ENCODE peak calls at places on chromosomes 5 and 9, in nine cellular contexts. U is GM23338, V is neural progenitor cell, A is GM23248, Z is neuronal stem cell, J is IMR-90, H is PC-3, L is fibroblast of lung, W is HCT116. X is an unnamed sample.

GRCh38 chr5:159224471-159224870 is 15.1 kb upstream of the RNF145 start:
- DNase-seq in U (no peak), V (no peak), J (no peak), W (no peak), L (no peak), A (no peak), Z (no peak), H (no peak), X (no peak)

GRCh38 chr5:143741418-143741817 is 70.5 kb upstream of the HMHB1 start:
- DNase-seq in V (no peak), Z (no peak), U (no peak), H (no peak), W (no peak), J (no peak), L (no peak), A (no peak), X (no peak)

GRCh38 chr9:80699551-80699998 is 989.8 kb downstream of the TLE1 start:
- DNase-seq in H (peak; percentile 84), Z (no peak), A (no peak), L (peak; percentile 98), U (peak; percentile 6), J (peak; percentile 81), W (no peak), V (peak; percentile 1), X (peak; percentile 98)

GRCh38 chr5:61332369-61332745 is 299 bp downstream of the ZSWIM6 start:
- DNase-seq in A (peak; percentile 72), J (no peak), W (no peak), V (peak; percentile 79), Z (peak; percentile 40), H (no peak), U (peak; percentile 53), L (no peak), X (no peak)

GRCh38 chr5:93224624-93225023 is 356.4 kb downstream of the NR2F1-AS1 start:
- DNase-seq in V (no peak), A (no peak), U (no peak), W (no peak), Z (no peak), H (no peak), L (no peak), J (no peak), X (no peak)

GRCh38 chr5:132364319-132364718 is 5.2 kb upstream of the SLC22A5 start:
- DNase-seq in H (peak; percentile 80), J (peak; percentile 72), W (no peak), A (peak; percentile 94), U (no peak), Z (no peak), V (no peak), L (peak; percentile 79), X (peak; percentile 76)

GRCh38 chr9:69173891-69174644 is at the start of gene TJP2:
- DNase-seq in J (peak; percentile 75), A (peak; percentile 83), U (peak; percentile 74), L (peak; percentile 80), W (no peak), H (no peak), V (peak; percentile 85), Z (peak; percentile 54), X (peak; percentile 66)

GRCh38 chr5:165559645-165560044 is 2054.2 kb downstream of the MAT2B start:
- DNase-seq in H (no peak), A (no peak), L (no peak), Z (no peak), V (no peak), U (no peak), W (no peak), J (no peak), X (no peak)

GRCh38 chr5:151015974-151016587 is 4.3 kb upstream of the GPX3 start:
- DNase-seq in V (no peak), A (no peak), U (no peak), W (no peak), H (no peak), L (no peak), J (no peak), Z (no peak), X (no peak)

GRCh38 chr9:36221667-36222066 is 30.9 kb downstream of the CLTA start:
- DNase-seq in Z (no peak), W (no peak), A (no peak), U (no peak), J (no peak), V (no peak), H (no peak), L (no peak), X (no peak)

GRCh38 chr5:160432815-160433214 is 11.2 kb downstream of the PTTG1 start:
- DNase-seq in Z (no peak), V (no peak), H (no peak), U (no peak), L (no peak), A (no peak), J (no peak), W (no peak), X (no peak)

GRCh38 chr5:143933434-143933833 is 121.5 kb downstream of the HMHB1 start:
- DNase-seq in A (peak; percentile 39), V (no peak), Z (no peak), H (peak; percentile 63), W (no peak), L (peak; percentile 18), J (no peak), U (no peak), X (no peak)

GRCh38 chr5:72410896-72411295 is 90.7 kb downstream of the PTCD2 start:
- DNase-seq in U (no peak), Z (no peak), H (no peak), L (peak; percentile 42), A (peak; percentile 74), V (no peak), W (no peak), J (peak; percentile 70), X (no peak)

DNA sequence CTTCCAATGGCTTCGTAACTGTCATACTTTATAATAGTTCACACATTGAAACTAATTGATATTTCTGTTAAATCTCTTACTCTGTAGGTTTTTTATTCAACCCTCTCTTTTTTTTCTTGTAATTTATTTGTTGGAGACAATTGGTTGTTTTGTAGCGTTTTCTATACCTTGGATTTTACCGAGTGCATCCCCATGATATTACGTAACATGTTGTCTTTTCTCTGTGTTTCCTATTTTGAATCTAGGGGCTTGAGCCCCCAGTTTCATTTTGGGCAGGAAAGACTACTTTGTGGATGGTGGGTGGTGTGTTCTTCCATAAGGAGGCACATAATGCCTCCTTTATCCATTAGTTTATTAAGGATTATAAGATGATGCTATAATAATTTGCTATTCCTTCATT is 7.4 kb downstream of the MRPL22 start:
- DNase-seq in W (no peak), V (no peak), J (no peak), Z (no peak), H (no peak), L (no peak), U (no peak), A (no peak), X (no peak)
- H3K4me3 ChIP-seq in W (no peak overlapping the region), V (no peak overlapping the region), J (no peak overlapping the region), Z (no peak overlapping the region), H (no peak overlapping the region), L (no peak overlapping the region), U (no peak overlapping the region), A (no peak overlapping the region), X (no peak overlapping the region)

DNA sequence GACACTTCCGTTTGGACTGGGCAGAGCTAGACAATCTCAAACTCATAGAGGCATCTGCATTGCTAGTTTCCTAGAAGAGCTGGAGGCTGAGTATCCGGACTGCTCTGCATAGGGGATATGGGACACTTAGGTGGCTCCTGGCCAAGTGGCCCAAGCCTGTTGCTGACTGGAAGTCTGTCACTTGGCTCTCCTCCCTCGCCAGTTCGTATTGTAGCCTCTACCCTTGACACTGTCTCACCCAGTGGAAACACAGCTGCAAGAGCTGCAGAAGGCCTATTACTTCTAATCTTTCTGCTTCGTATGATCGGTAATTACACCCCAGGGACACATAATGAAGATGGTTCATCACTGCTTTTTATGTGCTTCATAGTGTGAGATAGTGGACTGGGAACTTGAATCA is 34.7 kb downstream of the ITGA1 start:
- DNase-seq in L (no peak), Z (no peak), V (no peak), J (no peak), A (no peak), W (no peak), U (no peak), H (no peak), X (no peak)
- H3K27ac ChIP-seq in L (no peak overlapping the region), Z (no peak overlapping the region), V (no peak overlapping the region), J (no peak overlapping the region), A (no peak overlapping the region), W (no peak overlapping the region), U (no peak overlapping the region), H (no peak overlapping the region), X (no peak overlapping the region)

GRCh38 chr9:32570262-32570661 is 2.7 kb downstream of the NDUFB6 start:
- DNase-seq in Z (no peak), V (no peak), L (no peak), A (no peak), H (no peak), W (no peak), U (no peak), J (no peak), X (no peak)
- H3K4me2 ChIP-seq in Z (no peak overlapping the region), V (no peak overlapping the region), L (no peak overlapping the region), A (no peak overlapping the region), H (no peak overlapping the region), W (no peak overlapping the region), U (no peak overlapping the region), J (no peak overlapping the region), X (no peak overlapping the region)

DNA sequence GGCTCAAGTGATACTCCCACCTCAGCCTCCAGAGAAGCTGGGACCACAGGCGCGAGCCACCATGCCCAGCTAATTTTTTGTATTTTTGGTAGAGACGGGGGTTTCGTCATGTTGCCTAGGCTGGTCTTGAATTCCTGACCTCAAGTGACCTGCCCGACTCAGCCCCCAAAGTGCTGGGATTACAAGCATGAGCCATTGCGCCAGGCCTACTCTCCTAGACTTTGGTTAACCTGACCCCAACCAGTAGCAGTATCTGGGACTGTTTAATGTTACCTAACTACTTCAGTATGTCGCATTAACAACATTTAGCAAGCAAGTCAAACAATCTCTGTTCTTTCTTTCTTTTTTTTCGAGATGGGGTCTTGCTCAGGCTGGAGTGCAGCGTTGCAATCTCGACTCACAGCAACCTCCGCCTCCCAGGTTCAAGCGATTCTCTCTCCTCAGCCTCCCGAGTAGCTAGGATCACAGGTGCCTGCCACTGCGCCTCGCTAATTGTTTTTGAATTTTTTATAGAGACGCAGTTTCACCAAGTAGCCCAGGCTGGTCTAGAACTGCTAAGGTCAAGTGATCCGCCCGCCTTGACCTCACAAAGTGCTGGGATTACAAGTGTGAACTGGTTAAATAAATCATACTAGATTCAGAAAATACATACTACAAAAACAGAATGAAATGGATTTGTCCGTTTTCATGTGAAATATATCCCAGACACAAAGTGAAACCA is 2.0 kb downstream of the AK3 start:
- DNase-seq in W (no peak), Z (no peak), A (peak; percentile 14), U (no peak), H (no peak), V (no peak), L (no peak), J (peak; percentile 14), X (no peak)
- H3K4me3 ChIP-seq in W (peak overlapping the region; percentile 65), Z (no peak overlapping the region), A (peak overlapping the region; percentile 84), U (peak overlapping the region; percentile 64), H (peak overlapping the region; percentile 96), V (peak overlapping the region; percentile 90), L (peak overlapping the region; percentile 73), J (peak overlapping the region; percentile 94), X (peak overlapping the region; percentile 77)

X was measured in astrocyte.